ENCODE peak calls at places on chromosomes 6 and 20, in seven cellular contexts. One of them, this sample, is unnamed.

GRCh38 chr6:9851541-9852380 is 563.1 kb downstream of the TFAP2A start:
- DNase-seq in endothelial cell of umbilical vein: no peak
- DNase-seq in heart right ventricle: no peak
- DNase-seq in A549: peak; percentile 1
- DNase-seq in H9: peak; percentile 88
- DNase-seq in GM20000: no peak
- DNase-seq in heart left ventricle: no peak
- DNase-seq in this sample: no peak

GRCh38 chr6:74073896-74074295 is 377.9 kb downstream of the CD109 start:
- DNase-seq in heart right ventricle: no peak
- DNase-seq in A549: no peak
- DNase-seq in heart left ventricle: no peak
- DNase-seq in endothelial cell of umbilical vein: no peak
- DNase-seq in GM20000: no peak
- DNase-seq in H9: no peak
- DNase-seq in this sample: no peak

GRCh38 chr6:107129370-107129925 is 14.1 kb upstream of the BEND3 start:
- DNase-seq in A549: no peak
- DNase-seq in heart left ventricle: no peak
- DNase-seq in H9: no peak
- DNase-seq in endothelial cell of umbilical vein: no peak
- DNase-seq in GM20000: no peak
- DNase-seq in heart right ventricle: no peak
- DNase-seq in this sample: no peak

GRCh38 chr6:152271681-152272464 is 365.3 kb downstream of the SYNE1 start:
- DNase-seq in H9: no peak
- DNase-seq in heart right ventricle: peak; percentile 52
- DNase-seq in heart left ventricle: peak; percentile 69
- DNase-seq in endothelial cell of umbilical vein: no peak
- DNase-seq in A549: no peak
- DNase-seq in GM20000: peak; percentile 11
- DNase-seq in this sample: no peak

GRCh38 chr20:40781340-40781916 is 92.4 kb upstream of the MAFB start:
- DNase-seq in endothelial cell of umbilical vein: no peak
- DNase-seq in A549: no peak
- DNase-seq in heart right ventricle: no peak
- DNase-seq in GM20000: no peak
- DNase-seq in H9: no peak
- DNase-seq in heart left ventricle: no peak
- DNase-seq in this sample: no peak

GRCh38 chr20:112396-112795 is 24.9 kb downstream of the DEFB125 start:
- DNase-seq in A549: no peak
- DNase-seq in GM20000: no peak
- DNase-seq in heart left ventricle: no peak
- DNase-seq in H9: no peak
- DNase-seq in heart right ventricle: no peak
- DNase-seq in endothelial cell of umbilical vein: no peak
- DNase-seq in this sample: no peak

GRCh38 chr20:60765821-60766403 is 486.1 kb upstream of the CDH4 start:
- DNase-seq in H9: no peak
- DNase-seq in heart right ventricle: no peak
- DNase-seq in endothelial cell of umbilical vein: no peak
- DNase-seq in GM20000: no peak
- DNase-seq in A549: no peak
- DNase-seq in heart left ventricle: no peak
- DNase-seq in this sample: no peak

GRCh38 chr20:45812157-45813005 is at the start of gene UBE2C:
- DNase-seq in endothelial cell of umbilical vein: peak; percentile 100
- DNase-seq in A549: peak; percentile 99
- DNase-seq in heart right ventricle: peak; percentile 93
- DNase-seq in H9: peak; percentile 99
- DNase-seq in heart left ventricle: peak; percentile 98
- DNase-seq in GM20000: peak; percentile 97
- DNase-seq in this sample: peak; percentile 98

GRCh38 chr6:3411967-3412778 is 44.7 kb downstream of the SLC22A23 start:
- DNase-seq in A549: no peak
- DNase-seq in heart right ventricle: no peak
- DNase-seq in H9: no peak
- DNase-seq in heart left ventricle: no peak
- DNase-seq in GM20000: no peak
- DNase-seq in endothelial cell of umbilical vein: no peak
- DNase-seq in this sample: no peak

GRCh38 chr6:135428078-135428477 is 69.5 kb downstream of the AHI1 start:
- DNase-seq in GM20000: no peak
- DNase-seq in heart right ventricle: no peak
- DNase-seq in endothelial cell of umbilical vein: no peak
- DNase-seq in A549: no peak
- DNase-seq in heart left ventricle: no peak
- DNase-seq in H9: no peak
- DNase-seq in this sample: no peak

GRCh38 chr20:47681977-47682812 is 103.1 kb downstream of the SULF2 start:
- DNase-seq in H9: no peak
- DNase-seq in GM20000: no peak
- DNase-seq in endothelial cell of umbilical vein: peak; percentile 54
- DNase-seq in A549: no peak
- DNase-seq in heart left ventricle: peak; percentile 87
- DNase-seq in heart right ventricle: peak; percentile 76
- DNase-seq in this sample: no peak

GRCh38 chr20:50308166-50308512 is 117.5 kb downstream of the CEBPB start:
- DNase-seq in H9: no peak
- DNase-seq in heart right ventricle: no peak
- DNase-seq in heart left ventricle: no peak
- DNase-seq in endothelial cell of umbilical vein: no peak
- DNase-seq in GM20000: no peak
- DNase-seq in A549: no peak
- DNase-seq in this sample: no peak

GRCh38 chr6:88548891-88549505 is 382.9 kb upstream of the CNR1 start:
- DNase-seq in A549: no peak
- DNase-seq in endothelial cell of umbilical vein: no peak
- DNase-seq in heart right ventricle: no peak
- DNase-seq in heart left ventricle: no peak
- DNase-seq in GM20000: no peak
- DNase-seq in H9: no peak
- DNase-seq in this sample: no peak

GRCh38 chr6:2740601-2741000 is 10.1 kb downstream of the MYLK4 start:
- DNase-seq in heart right ventricle: no peak
- DNase-seq in A549: no peak
- DNase-seq in heart left ventricle: no peak
- DNase-seq in endothelial cell of umbilical vein: no peak
- DNase-seq in GM20000: no peak
- DNase-seq in H9: no peak
- DNase-seq in this sample: no peak

GRCh38 chr6:156686429-156686939 is 90.7 kb upstream of the ARID1B start:
- DNase-seq in H9: peak; percentile 49
- DNase-seq in GM20000: peak; percentile 56
- DNase-seq in heart left ventricle: peak; percentile 54
- DNase-seq in endothelial cell of umbilical vein: peak; percentile 81
- DNase-seq in heart right ventricle: peak; percentile 17
- DNase-seq in A549: peak; percentile 50
- DNase-seq in this sample: peak; percentile 53

GRCh38 chr6:31945507-31946369 is at the start of gene CFB:
- DNase-seq in GM20000: no peak
- DNase-seq in endothelial cell of umbilical vein: peak; percentile 56
- DNase-seq in A549: peak; percentile 41
- DNase-seq in heart right ventricle: peak; percentile 58
- DNase-seq in heart left ventricle: peak; percentile 78
- DNase-seq in H9: peak; percentile 66
- DNase-seq in this sample: peak; percentile 10

GRCh38 chr6:67908377-67908776 is 726.7 kb upstream of the ADGRB3 start:
- DNase-seq in GM20000: no peak
- DNase-seq in heart left ventricle: no peak
- DNase-seq in heart right ventricle: no peak
- DNase-seq in endothelial cell of umbilical vein: no peak
- DNase-seq in H9: no peak
- DNase-seq in A549: no peak
- DNase-seq in this sample: no peak

GRCh38 chr6:168016756-168017525 is 19.5 kb downstream of the KIF25 start:
- DNase-seq in H9: no peak
- DNase-seq in heart left ventricle: no peak
- DNase-seq in heart right ventricle: no peak
- DNase-seq in endothelial cell of umbilical vein: no peak
- DNase-seq in A549: no peak
- DNase-seq in GM20000: no peak
- DNase-seq in this sample: no peak

GRCh38 chr6:52233975-52234823 is 10.1 kb downstream of the IL17F start:
- DNase-seq in H9: peak; percentile 70
- DNase-seq in A549: peak; percentile 33
- DNase-seq in heart right ventricle: no peak
- DNase-seq in endothelial cell of umbilical vein: peak; percentile 45
- DNase-seq in heart left ventricle: no peak
- DNase-seq in GM20000: peak; percentile 51
- DNase-seq in this sample: peak; percentile 62
- TF ChIP-seq CTCF in H9: peak; percentile 79
- TF ChIP-seq CTCF in A549: peak; percentile 30
- TF ChIP-seq CTCF in heart right ventricle: peak; percentile 37
- TF ChIP-seq CTCF in endothelial cell of umbilical vein: peak; percentile 51
- TF ChIP-seq CTCF in heart left ventricle: peak; percentile 52
- TF ChIP-seq CTCF in GM20000: peak; percentile 63
- TF ChIP-seq CTCF in this sample: peak; percentile 27

DNA sequence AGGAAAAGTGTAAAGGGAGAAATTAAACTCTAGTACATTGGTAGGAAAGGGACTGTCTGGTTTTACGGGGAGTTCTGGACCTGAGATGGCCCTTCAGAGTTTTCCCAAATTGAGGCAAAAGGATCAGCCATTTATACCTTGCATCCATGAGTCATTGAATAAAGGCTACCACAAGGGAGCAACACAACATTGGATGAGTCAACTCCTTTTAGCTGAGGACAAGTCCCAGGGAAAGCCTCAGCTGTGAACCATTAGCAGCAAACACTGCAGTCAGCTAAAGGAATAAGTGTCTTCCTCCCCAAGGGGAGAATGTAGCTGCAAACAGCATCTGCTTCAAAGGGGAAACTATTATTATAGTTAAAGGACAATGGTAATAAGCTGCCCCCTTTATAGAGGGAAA is 468.7 kb upstream of the ID4 start:
- DNase-seq in endothelial cell of umbilical vein: no peak
- DNase-seq in A549: no peak
- DNase-seq in GM20000: no peak
- DNase-seq in heart left ventricle: no peak
- DNase-seq in heart right ventricle: no peak
- DNase-seq in H9: no peak
- DNase-seq in this sample: no peak
- TF ChIP-seq CTCF in endothelial cell of umbilical vein: no peak
- TF ChIP-seq CTCF in A549: no peak
- TF ChIP-seq CTCF in GM20000: no peak
- TF ChIP-seq CTCF in heart left ventricle: no peak
- TF ChIP-seq CTCF in heart right ventricle: no peak
- TF ChIP-seq CTCF in H9: peak; percentile 11
- TF ChIP-seq CTCF in this sample: no peak

DNA sequence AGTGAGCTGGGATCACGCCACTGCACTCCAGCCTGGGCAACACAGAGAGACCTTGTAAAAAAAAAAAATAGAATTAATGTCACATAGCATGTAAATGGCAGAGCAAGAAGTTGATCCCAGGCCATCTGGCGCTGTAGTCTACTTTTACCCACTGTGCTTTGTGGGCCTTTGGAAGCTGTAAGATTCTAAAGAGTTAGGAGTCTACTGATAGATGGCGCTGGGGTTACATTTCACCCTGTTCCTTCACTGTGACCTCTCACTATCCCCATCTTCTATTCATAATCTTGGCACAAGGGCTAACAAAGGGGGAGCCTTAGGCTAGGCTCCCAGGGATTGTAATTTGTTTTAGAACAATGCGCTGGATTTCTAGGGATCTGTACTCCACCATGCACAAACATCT is 24.4 kb downstream of the SIRPD start:
- DNase-seq in heart left ventricle: no peak
- DNase-seq in endothelial cell of umbilical vein: peak; percentile 7
- DNase-seq in A549: no peak
- DNase-seq in GM20000: no peak
- DNase-seq in H9: peak; percentile 41
- DNase-seq in heart right ventricle: no peak
- DNase-seq in this sample: no peak
- TF ChIP-seq CTCF in heart left ventricle: no peak
- TF ChIP-seq CTCF in endothelial cell of umbilical vein: no peak
- TF ChIP-seq CTCF in A549: peak; percentile 7
- TF ChIP-seq CTCF in GM20000: no peak
- TF ChIP-seq CTCF in H9: peak; percentile 51
- TF ChIP-seq CTCF in heart right ventricle: no peak
- TF ChIP-seq CTCF in this sample: no peak

GRCh38 chr6:117602899-117603588 is 733 bp upstream of the GOPC start:
- DNase-seq in heart left ventricle: no peak
- DNase-seq in H9: no peak
- DNase-seq in GM20000: no peak
- DNase-seq in endothelial cell of umbilical vein: no peak
- DNase-seq in A549: no peak
- DNase-seq in heart right ventricle: no peak
- DNase-seq in this sample: no peak

GRCh38 chr6:117605169-117605826 is 3.0 kb upstream of the GOPC start:
- DNase-seq in endothelial cell of umbilical vein: peak; percentile 78
- DNase-seq in GM20000: peak; percentile 70
- DNase-seq in heart left ventricle: peak; percentile 26
- DNase-seq in H9: peak; percentile 47
- DNase-seq in heart right ventricle: no peak
- DNase-seq in A549: peak; percentile 62
- DNase-seq in this sample: peak; percentile 59

GRCh38 chr6:117601811-117602150 is 530 bp downstream of the GOPC start:
- DNase-seq in GM20000: no peak
- DNase-seq in H9: no peak
- DNase-seq in heart left ventricle: peak; percentile 23
- DNase-seq in heart right ventricle: no peak
- DNase-seq in endothelial cell of umbilical vein: no peak
- DNase-seq in A549: no peak
- DNase-seq in this sample: peak; percentile 31

GRCh38 chr6:117600008-117600743 is 2.1 kb downstream of the GOPC start:
- DNase-seq in A549: no peak
- DNase-seq in GM20000: no peak
- DNase-seq in H9: no peak
- DNase-seq in heart left ventricle: no peak
- DNase-seq in endothelial cell of umbilical vein: peak; percentile 11
- DNase-seq in heart right ventricle: no peak
- DNase-seq in this sample: peak; percentile 13

GRCh38 chr6:117602151-117602898 is at the start of gene GOPC:
- DNase-seq in H9: peak; percentile 98
- DNase-seq in A549: peak; percentile 92
- DNase-seq in heart left ventricle: peak; percentile 98
- DNase-seq in endothelial cell of umbilical vein: peak; percentile 99
- DNase-seq in GM20000: peak; percentile 96
- DNase-seq in heart right ventricle: peak; percentile 95
- DNase-seq in this sample: peak; percentile 95
- TF ChIP-seq CTCF in H9: peak; percentile 28
- TF ChIP-seq CTCF in A549: no peak
- TF ChIP-seq CTCF in heart left ventricle: no peak
- TF ChIP-seq CTCF in endothelial cell of umbilical vein: peak; percentile 41
- TF ChIP-seq CTCF in GM20000: peak; percentile 4
- TF ChIP-seq CTCF in heart right ventricle: no peak
- TF ChIP-seq CTCF in this sample: no peak

DNA sequence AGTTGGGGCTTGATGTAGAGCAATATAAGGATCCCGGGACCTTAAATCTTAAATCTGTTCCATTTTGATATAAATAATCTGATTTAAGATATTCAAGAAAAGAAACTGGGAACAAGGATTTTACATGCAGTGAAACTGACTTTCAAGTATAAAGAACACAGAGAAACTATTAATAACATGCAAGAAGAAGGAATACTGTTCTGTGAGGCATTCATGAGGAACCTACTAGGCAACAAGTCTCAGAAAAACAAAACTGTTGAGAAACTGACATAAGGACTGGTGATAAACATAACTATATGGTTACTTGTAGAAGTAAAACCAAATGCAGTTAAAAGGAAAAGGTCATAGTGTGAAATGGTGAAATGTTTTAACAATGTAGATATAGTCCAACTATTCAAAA is 15.8 kb downstream of the HDDC2 start:
- DNase-seq in A549: no peak
- DNase-seq in heart left ventricle: no peak
- DNase-seq in H9: no peak
- DNase-seq in heart right ventricle: no peak
- DNase-seq in endothelial cell of umbilical vein: no peak
- DNase-seq in GM20000: no peak
- DNase-seq in this sample: no peak
- TF ChIP-seq CTCF in A549: no peak
- TF ChIP-seq CTCF in heart left ventricle: no peak
- TF ChIP-seq CTCF in H9: no peak
- TF ChIP-seq CTCF in heart right ventricle: no peak
- TF ChIP-seq CTCF in endothelial cell of umbilical vein: no peak
- TF ChIP-seq CTCF in GM20000: no peak
- TF ChIP-seq CTCF in this sample: no peak

This sample was measured in activated CD8-positive, alpha-beta T cell treated with anti-CD3 and anti-CD28 coated beads for 36 hours.